ENCODE peak calls at places on chromosomes 13 and 19, in eight cellular contexts. X, K, C, U, E, P, F and S are unnamed samples.

GRCh38 chr13:48492123-48493075 is 40.5 kb downstream of the RCBTB2 start:
- DNase-seq in E (no peak), P (no peak), X (peak; percentile 52), F (no peak), U (peak; percentile 18), C (peak; percentile 51), K (peak; percentile 79), S (no peak)

GRCh38 chr19:40808021-40808325 is 9.0 kb downstream of the EGLN2 start:
- DNase-seq in X (no peak), E (no peak), P (no peak), K (no peak), C (no peak), F (no peak), U (no peak), S (no peak)

GRCh38 chr19:48837081-48837524 is 812 bp upstream of the HSD17B14 start:
- DNase-seq in X (peak; percentile 77), P (peak; percentile 82), C (peak; percentile 94), U (peak; percentile 78), K (peak; percentile 68), E (peak; percentile 74), F (no peak), S (peak; percentile 94)

GRCh38 chr13:113654591-113655357 is 3.2 kb downstream of the ATP4B start:
- DNase-seq in F (no peak), P (no peak), C (no peak), E (no peak), U (no peak), X (no peak), K (no peak), S (no peak)

GRCh38 chr13:64154514-64154913 is 2738.9 kb upstream of the PCDH20 start:
- DNase-seq in F (no peak), P (peak; percentile 6), X (peak; percentile 54), E (no peak), C (peak; percentile 24), K (no peak), U (peak; percentile 40), S (peak; percentile 61)

GRCh38 chr13:70203661-70204229 is 95.5 kb upstream of the KLHL1 start:
- DNase-seq in U (no peak), K (no peak), F (no peak), E (no peak), X (no peak), C (no peak), P (no peak), S (no peak)

GRCh38 chr19:33419763-33420080 is 46.2 kb downstream of the CEBPG start:
- DNase-seq in E (no peak), X (no peak), K (no peak), U (no peak), F (no peak), P (no peak), C (no peak), S (no peak)

GRCh38 chr19:29665826-29666633 is 769 bp downstream of the PLEKHF1 start:
- DNase-seq in X (peak; percentile 80), K (peak; percentile 47), C (peak; percentile 63), U (peak; percentile 66), P (peak; percentile 58), E (no peak), F (no peak), S (peak; percentile 63)

GRCh38 chr19:10442698-10443097 is 22.4 kb downstream of the PDE4A start:
- DNase-seq in E (no peak), F (no peak), C (no peak), K (no peak), U (no peak), P (no peak), X (no peak), S (no peak)

GRCh38 chr13:28583661-28584091 is 75.3 kb upstream of the POMP start:
- DNase-seq in U (peak; percentile 34), X (no peak), P (no peak), K (no peak), E (no peak), F (no peak), C (peak; percentile 29), S (no peak)

GRCh38 chr19:44794610-44795009 is 14.3 kb upstream of the BCAM start:
- DNase-seq in K (no peak), U (no peak), X (no peak), C (no peak), F (no peak), E (no peak), P (no peak), S (no peak)

GRCh38 chr19:39407644-39408391 is 1.2 kb downstream of the ZFP36 start:
- DNase-seq in K (peak; percentile 38), X (peak; percentile 46), U (no peak), E (no peak), C (peak; percentile 57), P (no peak), F (no peak), S (peak; percentile 66)

GRCh38 chr13:114143806-114144605 is 11.6 kb upstream of the RASA3 start:
- DNase-seq in X (no peak), F (no peak), P (no peak), C (no peak), E (no peak), K (no peak), U (no peak), S (no peak)

GRCh38 chr13:100673376-100673830 is 1.2 kb downstream of the TMTC4 start:
- DNase-seq in X (no peak), C (no peak), P (no peak), K (no peak), F (no peak), U (no peak), E (no peak), S (no peak)

GRCh38 chr19:38658462-38659306 is 11.2 kb downstream of the ACTN4 start:
- DNase-seq in E (no peak), F (peak; percentile 90), K (peak; percentile 98), U (peak; percentile 100), X (peak; percentile 100), C (peak; percentile 99), P (peak; percentile 100), S (peak; percentile 99)

GRCh38 chr19:54554896-54555295 is 18.7 kb upstream of the LILRA2 start:
- DNase-seq in P (no peak), X (no peak), E (no peak), K (no peak), U (no peak), F (no peak), C (no peak), S (no peak)

GRCh38 chr19:54556194-54556593 is 17.4 kb upstream of the LILRA2 start:
- DNase-seq in U (no peak), P (no peak), C (no peak), F (no peak), X (no peak), E (no peak), K (no peak), S (no peak)

GRCh38 chr19:54552913-54553310 is 20.7 kb upstream of the LILRA2 start:
- DNase-seq in U (no peak), E (no peak), X (no peak), C (no peak), P (no peak), F (no peak), K (no peak), S (no peak)

GRCh38 chr19:54551950-54552912 is 21.4 kb upstream of the LILRA2 start:
- DNase-seq in U (no peak), K (no peak), P (no peak), C (no peak), E (no peak), F (no peak), X (no peak), S (no peak)

GRCh38 chr19:54554006-54554405 is 19.6 kb upstream of the LILRA2 start:
- DNase-seq in C (no peak), P (no peak), K (no peak), F (no peak), U (no peak), X (no peak), E (no peak), S (no peak)
- H3K9me3 ChIP-seq in C (no peaks in the 10 kb centered on the region), P (peaks cover 15% of the 10 kb centered on the region), K (peaks cover 33% of the 10 kb centered on the region), F (peaks cover 11% of the 10 kb centered on the region), U (peaks cover 35% of the 10 kb centered on the region), X (peaks cover 3% of the 10 kb centered on the region), E (peaks cover 56% of the 10 kb centered on the region), S (no peaks in the 10 kb centered on the region)

GRCh38 chr19:15107056-15108010 is at the start of gene SYDE1:
- DNase-seq in F (no peak), C (peak; percentile 53), P (peak; percentile 35), E (no peak), X (peak; percentile 63), U (peak; percentile 55), K (peak; percentile 98), S (peak; percentile 86)

GRCh38 chr19:15109768-15110417 is 2.7 kb downstream of the SYDE1 start:
- DNase-seq in P (no peak), F (no peak), X (no peak), U (no peak), K (peak; percentile 58), E (no peak), C (no peak), S (no peak)

GRCh38 chr19:15108845-15109767 is 1.9 kb downstream of the SYDE1 start:
- DNase-seq in E (no peak), X (no peak), U (no peak), F (no peak), C (no peak), P (no peak), K (no peak), S (no peak)

GRCh38 chr19:15110418-15110815 is 3.2 kb downstream of the SYDE1 start:
- DNase-seq in U (no peak), C (no peak), K (no peak), P (no peak), F (no peak), E (no peak), X (no peak), S (no peak)

GRCh38 chr19:15108145-15108844 is 1.1 kb downstream of the SYDE1 start:
- DNase-seq in C (peak; percentile 57), U (no peak), E (no peak), F (no peak), P (no peak), X (no peak), K (peak; percentile 61), S (peak; percentile 52)
- H3K9ac ChIP-seq in C (peak overlapping the region; percentile 91), U (peak overlapping the region; percentile 99), E (no peak overlapping the region), F (no peak overlapping the region), P (peak overlapping the region; percentile 82), X (peak overlapping the region; percentile 83), K (peak overlapping the region; percentile 54), S (peak overlapping the region; percentile 97)

GRCh38 chr13:19151581-19152263 is 29.9 kb downstream of the TUBA3C start:
- DNase-seq in E (no peak), C (no peak), P (no peak), K (no peak), X (no peak), U (no peak), F (no peak), S (no peak)
- H3K9me3 ChIP-seq in E (peaks cover 90% of the 10 kb centered on the region), C (peaks cover 21% of the 10 kb centered on the region), P (peaks cover 46% of the 10 kb centered on the region), K (peaks cover 75% of the 10 kb centered on the region), X (no peaks in the 10 kb centered on the region), U (peaks cover 61% of the 10 kb centered on the region), F (peaks cover 14% of the 10 kb centered on the region), S (peaks cover 14% of the 10 kb centered on the region)

DNA sequence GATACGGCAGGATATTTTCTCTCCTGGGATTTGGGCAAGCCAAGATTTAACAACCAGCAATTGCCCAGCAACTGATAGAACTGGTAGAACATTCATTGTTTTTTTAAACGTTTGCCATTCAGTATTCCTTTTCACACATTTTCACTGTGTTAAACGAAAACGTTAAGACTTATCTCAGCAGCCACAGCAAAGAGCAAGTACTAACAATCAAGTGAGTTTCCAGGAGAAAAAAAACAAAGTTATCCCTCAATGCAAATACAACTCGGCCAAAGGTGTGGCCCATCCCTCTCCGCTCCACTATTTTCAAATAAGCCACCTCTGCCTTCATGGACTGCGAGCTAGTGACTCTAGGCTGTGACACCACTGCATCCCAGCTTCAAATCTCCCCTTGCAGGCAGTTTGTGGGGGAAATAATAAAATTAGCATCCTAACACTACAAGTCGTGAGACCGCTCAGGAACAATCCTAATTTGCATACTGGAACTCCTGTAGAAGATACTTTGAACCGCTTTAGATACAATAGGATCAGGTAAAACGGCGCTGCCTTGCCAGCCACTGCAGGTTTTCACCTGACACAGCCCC is 449 bp upstream of the RFXAP start:
- DNase-seq in C (peak; percentile 12), P (no peak), X (peak; percentile 4), F (no peak), E (no peak), K (no peak), U (no peak), S (no peak)
- H3K9ac ChIP-seq in C (peak overlapping the region; percentile 84), P (peak overlapping the region; percentile 83), X (no peak overlapping the region), F (peak overlapping the region; percentile 71), E (no peak overlapping the region), K (no peak overlapping the region), U (peak overlapping the region; percentile 63), S (peak overlapping the region; percentile 83)